ENCODE peak calls at places on chromosome 17, in six cellular contexts. A, N, R, M, E and X are unnamed samples.

GRCh38 chr17:68458260-68459029 is 1.1 kb upstream of the WIPI1 start:
- DNase-seq in M (no peak), A (no peak), E (no peak), R (no peak), N (no peak), X (no peak)

GRCh38 chr17:75755205-75755901 is 9.6 kb downstream of the GALK1 start:
- DNase-seq in R (peak; percentile 74), A (peak; percentile 46), N (no peak), M (peak; percentile 86), E (peak; percentile 53), X (no peak)

GRCh38 chr17:47690121-47690520 is 3.8 kb upstream of the TBKBP1 start:
- DNase-seq in N (no peak), A (no peak), E (no peak), M (no peak), R (no peak), X (no peak)

GRCh38 chr17:10063730-10064221 is 134.6 kb downstream of the GAS7 start:
- DNase-seq in M (no peak), E (no peak), N (peak; percentile 54), R (peak; percentile 62), A (no peak), X (no peak)

GRCh38 chr17:38511126-38512108 is 83.2 kb downstream of the ARHGAP23 start:
- DNase-seq in N (no peak), R (no peak), M (no peak), A (no peak), E (no peak), X (no peak)

GRCh38 chr17:8117980-8118768 is at the start of gene ALOXE3:
- DNase-seq in M (peak; percentile 16), N (no peak), A (no peak), E (peak; percentile 72), R (peak; percentile 78), X (peak; percentile 30)

GRCh38 chr17:47204722-47205418 is 4.3 kb upstream of the MYL4 start:
- DNase-seq in N (peak; percentile 17), A (peak; percentile 93), R (no peak), E (no peak), M (peak; percentile 8), X (peak; percentile 9)

GRCh38 chr17:63785556-63785955 is 11.6 kb downstream of the DDX42 start:
- DNase-seq in A (no peak), M (no peak), R (no peak), N (no peak), E (no peak), X (no peak)

GRCh38 chr17:37736428-37736827 is 8.4 kb downstream of the HNF1B start:
- DNase-seq in A (no peak), N (no peak), E (no peak), M (no peak), R (no peak), X (no peak)